ENCODE peak calls at places on chromosomes 16 and 17, in ten cellular contexts. P is fibroblast of the aortic adventitia; A is M059J; E is effector memory CD4-positive, alpha-beta T cell; T is ACHN; W is lung microvascular endothelial cell; I is activated T-helper 1 cell treated with anti-CD3 and anti-CD28 coated beads, Interleukin-12 subunit alpha, Interleukin-12 subunit beta, Interleukin-2, Interleukin-4 antibody, amounts not matched to agents 30 ng/mL and 10 ng/mL and 1 ng/mL, durations not matched to agents 14 hours and 24 hours and 36 hours; S is GM23338; Q is Calu3; R is central memory CD4-positive, alpha-beta T cell. U is an unnamed sample.

GRCh38 chr16:30112197-30113030 is 923 bp downstream of the GDPD3 start:
- DNase-seq in P (peak), A (no peak), E (peak), T (peak), W (peak), I (peak), S (peak), Q (peak), R (peak), U (peak)

GRCh38 chr16:85511938-85512551 is 101.1 kb upstream of the GSE1 start:
- DNase-seq in P (no peak), A (no peak), E (no peak), T (no peak), W (no peak), I (no peak), S (no peak), Q (no peak), R (no peak), U (no peak)

GRCh38 chr16:4700380-4700996 is 7.1 kb downstream of the NUDT16L1 start:
- DNase-seq in P (no peak), A (no peak), E (no peak), T (no peak), W (no peak), I (no peak), S (no peak), Q (no peak), R (peak), U (no peak)

GRCh38 chr16:4380131-4381063 is 8.7 kb downstream of the VASN start:
- DNase-seq in P (peak), A (no peak), E (no peak), T (no peak), W (peak), I (no peak), S (no peak), Q (no peak), R (no peak), U (no peak)

GRCh38 chr17:39622380-39623006 is 4.3 kb upstream of the PPP1R1B start:
- DNase-seq in P (no peak), A (peak), E (peak), T (peak), W (no peak), I (peak), S (peak), Q (peak), R (no peak), U (no peak)

GRCh38 chr16:64459821-64460220 is 662.0 kb downstream of the CDH11 start:
- DNase-seq in P (peak), A (peak), E (no peak), T (no peak), W (no peak), I (no peak), S (no peak), Q (no peak), R (no peak), U (no peak)

GRCh38 chr16:3348547-3349167 is 7.0 kb upstream of the OR2C1 start:
- DNase-seq in P (no peak), A (no peak), E (no peak), T (no peak), W (no peak), I (no peak), S (no peak), Q (no peak), R (no peak), U (no peak)

GRCh38 chr17:55584055-55584685 is 72.9 kb upstream of the SMIM36 start:
- DNase-seq in P (peak), A (peak), E (no peak), T (no peak), W (peak), I (no peak), S (no peak), Q (peak), R (no peak), U (no peak)

GRCh38 chr17:21382560-21383495 is 6.7 kb downstream of the KCNJ12 start:
- DNase-seq in P (no peak), A (no peak), E (no peak), T (no peak), W (no peak), I (no peak), S (no peak), Q (no peak), R (no peak), U (no peak)

GRCh38 chr16:78118469-78119025 is 19.1 kb downstream of the WWOX start:
- DNase-seq in P (no peak), A (no peak), E (no peak), T (no peak), W (no peak), I (no peak), S (no peak), Q (no peak), R (no peak), U (no peak)

GRCh38 chr17:48641541-48642058 is 15.4 kb upstream of the HOXB9 start:
- DNase-seq in P (no peak), A (no peak), E (no peak), T (no peak), W (no peak), I (no peak), S (peak), Q (no peak), R (no peak), U (peak)

GRCh38 chr17:7173687-7174602 is 5.2 kb downstream of the ASGR1 start:
- DNase-seq in P (no peak), A (peak), E (peak), T (no peak), W (peak), I (peak), S (peak), Q (no peak), R (peak), U (peak)

GRCh38 chr17:28372945-28373274 is 1.4 kb downstream of the SARM1 start:
- DNase-seq in P (no peak), A (no peak), E (no peak), T (no peak), W (no peak), I (no peak), S (no peak), Q (no peak), R (no peak), U (no peak)

GRCh38 chr17:50266384-50267073 is 7.7 kb upstream of the TMEM92 start:
- DNase-seq in P (peak), A (peak), E (no peak), T (peak), W (peak), I (no peak), S (no peak), Q (peak), R (no peak), U (no peak)

GRCh38 chr17:10286324-10286723 is 86.5 kb downstream of the MYH13 start:
- DNase-seq in P (no peak), A (no peak), E (no peak), T (no peak), W (peak), I (no peak), S (peak), Q (no peak), R (no peak), U (no peak)

GRCh38 chr16:89945654-89946053 is 2.9 kb upstream of the DEF8 start:
- DNase-seq in P (no peak), A (no peak), E (no peak), T (no peak), W (no peak), I (no peak), S (peak), Q (peak), R (no peak), U (peak)